ENCODE peak calls at places on chromosomes 5 and 9, in six cellular contexts. A is Panc1; N is stimulated activated CD8-positive, alpha-beta memory T cell treated with anti-CD3 and anti-CD28 coated beads, Interleukin-15, amount 100 ng/mL, for 4 hours; V is EL; Y is activated naive CD4-positive, alpha-beta T cell treated with anti-CD3 and anti-CD28 coated beads, Interleukin-2, amount 50 U/mL, for 72 hours; M is uterus. J is an unnamed sample.

GRCh38 chr5:177437623-177438022 is 9.0 kb upstream of the PRR7 start:
- DNase-seq in A (no peak), N (no peak), V (no peak), Y (no peak), M (no peak), J (no peak)

GRCh38 chr9:108322326-108323098 is 533.3 kb downstream of the ACTL7B start:
- DNase-seq in A (no peak), N (no peak), V (peak), Y (no peak), M (no peak), J (no peak)

GRCh38 chr9:9791621-9792020 is 821.2 kb downstream of the PTPRD start:
- DNase-seq in A (no peak), N (no peak), V (no peak), Y (no peak), M (no peak), J (no peak)

GRCh38 chr9:8456327-8456726 is 656.7 kb upstream of the DMAC1 start:
- DNase-seq in A (no peak), N (no peak), V (no peak), Y (no peak), M (no peak), J (no peak)

GRCh38 chr9:86099695-86100364 is 472 bp upstream of the GOLM1 start:
- DNase-seq in A (no peak), N (no peak), V (peak), Y (peak), M (peak), J (no peak)

GRCh38 chr5:31463341-31463740 is 68.6 kb downstream of the DROSHA start:
- DNase-seq in A (no peak), N (no peak), V (no peak), Y (no peak), M (no peak), J (no peak)

GRCh38 chr5:57685866-57686265 is 203.3 kb upstream of the ACTBL2 start:
- DNase-seq in A (no peak), N (no peak), V (no peak), Y (no peak), M (no peak), J (no peak)

GRCh38 chr9:89786650-89787049 is 181.8 kb downstream of the GADD45G start:
- DNase-seq in A (no peak), N (no peak), V (no peak), Y (no peak), M (no peak), J (peak)

GRCh38 chr9:98781588-98782383 is 14.6 kb downstream of the ANKS6 start:
- DNase-seq in A (no peak), N (no peak), V (no peak), Y (no peak), M (no peak), J (no peak)

GRCh38 chr9:109977521-109977920 is 197.5 kb downstream of the PALM2AKAP2 start:
- DNase-seq in A (no peak), N (no peak), V (no peak), Y (no peak), M (no peak), J (no peak)

GRCh38 chr9:4114569-4115505 is 185.0 kb downstream of the GLIS3 start:
- DNase-seq in A (no peak), N (no peak), V (no peak), Y (no peak), M (no peak), J (no peak)

GRCh38 chr9:36443581-36443980 is 43.5 kb upstream of the RNF38 start:
- DNase-seq in A (no peak), N (no peak), V (peak), Y (no peak), M (no peak), J (no peak)

J was measured in tibial nerve.